ENCODE peak calls at places on chromosomes 13 and 19, in eight cellular contexts. Q, Z, J, M, X, A, S and B are unnamed samples. For H3K4me1, the result is how much of the 10 kb centered on the place peaks cover.

GRCh38 chr19:10404888-10405808 is 1.8 kb upstream of the CDC37 start:
- DNase-seq in Z (peak), M (no peak), A (no peak), Q (no peak), J (no peak), S (no peak), X (no peak), B (no peak)

GRCh38 chr13:40667622-40667978 is 1.2 kb upstream of the FOXO1 start:
- DNase-seq in A (peak), Q (no peak), Z (peak), J (no peak), X (peak), S (no peak), M (peak), B (no peak)

GRCh38 chr19:42206871-42207755 is 10.4 kb downstream of the DEDD2 start:
- DNase-seq in J (no peak), Z (no peak), X (peak), Q (no peak), M (no peak), A (no peak), S (no peak), B (no peak)

GRCh38 chr13:106566682-106567420 is 1.1 kb downstream of the ARGLU1 start:
- DNase-seq in S (peak), Z (peak), X (peak), M (peak), J (peak), A (peak), Q (peak), B (peak)

GRCh38 chr13:35978607-35979316 is 152.4 kb downstream of the DCLK1 start:
- DNase-seq in A (no peak), J (no peak), X (peak), Z (peak), Q (no peak), S (no peak), M (no peak), B (peak)

GRCh38 chr13:113029487-113030258 is 60.7 kb downstream of the MCF2L start:
- DNase-seq in S (no peak), M (peak), X (peak), Z (peak), A (no peak), J (no peak), Q (no peak), B (peak)

GRCh38 chr13:93151277-93151676 is 75.3 kb upstream of the GPC6 start:
- DNase-seq in X (no peak), A (no peak), J (no peak), S (no peak), Z (no peak), M (no peak), Q (no peak), B (no peak)

GRCh38 chr19:1236566-1236965 is 1.2 kb downstream of the CBARP start:
- DNase-seq in Q (no peak), Z (peak), J (no peak), X (no peak), A (no peak), S (no peak), M (no peak), B (no peak)

GRCh38 chr19:56951672-56952071 is 111.1 kb upstream of the PEG3 start:
- DNase-seq in M (no peak), Q (no peak), Z (no peak), X (no peak), A (no peak), J (no peak), S (no peak), B (no peak)

GRCh38 chr13:98997738-98998641 is 20.1 kb upstream of the DOCK9 start:
- DNase-seq in Z (no peak), S (no peak), Q (no peak), M (no peak), A (no peak), J (no peak), X (no peak), B (no peak)

GRCh38 chr13:79621902-79622301 is 140.9 kb downstream of the NDFIP2 start:
- DNase-seq in Z (no peak), J (no peak), A (no peak), M (no peak), S (no peak), X (no peak), Q (no peak), B (no peak)

GRCh38 chr19:29263305-29264080 is 50.5 kb upstream of the UQCRFS1 start:
- DNase-seq in S (peak), Q (no peak), Z (peak), X (peak), A (no peak), J (peak), M (peak), B (peak)

GRCh38 chr19:42121666-42122069 is 10.6 kb downstream of the POU2F2 start:
- DNase-seq in S (peak), Z (no peak), M (no peak), X (peak), J (no peak), A (peak), Q (peak), B (no peak)

GRCh38 chr19:7522923-7523667 is 671 bp downstream of the MCOLN1 start:
- DNase-seq in S (no peak), Z (peak), J (no peak), M (no peak), X (no peak), Q (no peak), A (no peak), B (no peak)

GRCh38 chr13:94033830-94034642 is 445.4 kb downstream of the DCT start:
- DNase-seq in Q (no peak), Z (no peak), J (no peak), A (no peak), S (no peak), M (no peak), X (no peak), B (no peak)

GRCh38 chr19:34171877-34172660 is at the start of gene LSM14A:
- DNase-seq in Z (peak), X (peak), Q (peak), M (peak), S (peak), A (peak), J (peak), B (peak)

GRCh38 chr19:34430738-34431625 is 2.8 kb downstream of the UBA2 start:
- DNase-seq in Z (peak), Q (no peak), A (no peak), M (no peak), S (no peak), X (no peak), J (no peak), B (peak)

GRCh38 chr13:48876289-48876688 is 99.4 kb upstream of the FNDC3A start:
- DNase-seq in J (no peak), X (no peak), S (no peak), A (no peak), M (no peak), Z (peak), Q (no peak), B (no peak)

GRCh38 chr13:98819382-98819781 is 66.9 kb upstream of the SLC15A1 start:
- DNase-seq in J (no peak), X (no peak), Q (no peak), S (no peak), M (no peak), A (no peak), Z (no peak), B (no peak)

GRCh38 chr19:30061557-30062330 is 119.7 kb downstream of the URI1 start:
- DNase-seq in X (no peak), Z (no peak), A (no peak), J (no peak), Q (no peak), S (no peak), M (no peak), B (no peak)

GRCh38 chr13:75486654-75487053 is 4.7 kb upstream of the TBC1D4 start:
- DNase-seq in A (no peak), J (no peak), Q (no peak), X (no peak), Z (no peak), M (no peak), S (no peak), B (no peak)

GRCh38 chr13:75687145-75687763 is 51.1 kb downstream of the LMO7 start:
- DNase-seq in J (no peak), A (no peak), Q (no peak), S (no peak), M (no peak), X (no peak), Z (peak), B (no peak)

GRCh38 chr13:41456768-41457588 is at the start of gene RGCC:
- DNase-seq in Q (peak), Z (peak), M (peak), J (peak), A (peak), S (peak), X (peak), B (peak)

GRCh38 chr13:34459856-34460255 is 482.2 kb upstream of the NBEA start:
- DNase-seq in J (no peak), S (no peak), X (no peak), M (no peak), Q (no peak), A (no peak), Z (no peak), B (no peak)

GRCh38 chr13:112900691-112901091 is 68.3 kb upstream of the MCF2L start:
- DNase-seq in S (no peak), M (no peak), X (no peak), J (no peak), A (no peak), Q (no peak), Z (peak), B (peak)

GRCh38 chr19:4969772-4970531 is 1.0 kb downstream of the KDM4B start:
- DNase-seq in Q (peak), M (peak), J (no peak), X (no peak), S (no peak), Z (peak), A (no peak), B (no peak)

GRCh38 chr19:48836089-48837017 is at the start of gene HSD17B14:
- DNase-seq in X (no peak), S (no peak), Q (peak), A (no peak), Z (peak), M (peak), J (no peak), B (peak)

GRCh38 chr13:75666646-75667351 is 30.7 kb downstream of the LMO7 start:
- DNase-seq in M (no peak), Z (no peak), Q (no peak), J (no peak), X (no peak), S (no peak), A (no peak), B (peak)

GRCh38 chr13:35157143-35157755 is 215.2 kb downstream of the NBEA start:
- DNase-seq in Q (no peak), M (no peak), X (peak), A (no peak), Z (peak), J (no peak), S (no peak), B (peak)

GRCh38 chr13:108795841-108796240 is 166.4 kb downstream of the MYO16 start:
- DNase-seq in X (no peak), Q (no peak), S (no peak), Z (no peak), J (no peak), A (no peak), M (no peak), B (no peak)

GRCh38 chr19:55070755-55071502 is 4.7 kb upstream of the EPS8L1 start:
- DNase-seq in S (no peak), Q (no peak), X (peak), J (no peak), Z (no peak), A (no peak), M (no peak), B (no peak)

GRCh38 chr13:102726430-102726829 is 31.6 kb upstream of the METTL21C start:
- DNase-seq in Z (no peak), M (no peak), Q (no peak), A (no peak), X (no peak), S (no peak), J (no peak), B (peak)

GRCh38 chr13:36282818-36283432 is 14.7 kb downstream of the CCDC169 start:
- DNase-seq in J (no peak), X (no peak), M (no peak), Z (peak), S (no peak), A (no peak), Q (no peak), B (peak)

GRCh38 chr19:49869009-49869483 is 1.7 kb upstream of the PNKP start:
- DNase-seq in Z (no peak), X (no peak), J (no peak), Q (no peak), M (peak), A (no peak), S (no peak), B (no peak)

GRCh38 chr13:77479326-77479725 is 56.2 kb upstream of the SCEL start:
- DNase-seq in A (no peak), S (no peak), M (no peak), X (no peak), Z (no peak), J (no peak), Q (no peak), B (no peak)

GRCh38 chr13:77477299-77477848 is 58.1 kb upstream of the SCEL start:
- DNase-seq in Q (no peak), S (no peak), Z (no peak), J (no peak), M (no peak), X (no peak), A (no peak), B (no peak)

GRCh38 chr13:77476456-77476855 is 59.0 kb upstream of the SCEL start:
- DNase-seq in Z (no peak), S (no peak), A (no peak), J (no peak), Q (no peak), X (no peak), M (no peak), B (no peak)

GRCh38 chr13:77480071-77480470 is 55.4 kb upstream of the SCEL start:
- DNase-seq in Q (no peak), J (no peak), S (no peak), M (no peak), X (no peak), Z (peak), A (no peak), B (no peak)

GRCh38 chr13:77478645-77478997 is 56.9 kb upstream of the SCEL start:
- DNase-seq in Q (no peak), M (no peak), S (no peak), J (no peak), A (no peak), Z (no peak), X (no peak), B (no peak)
- TF ChIP-seq CTCF in Q (no peak), M (no peak), S (no peak), J (no peak), A (no peak), Z (no peak), X (no peak), B (no peak)

GRCh38 chr19:13118424-13119193 is 545 bp downstream of the NACC1 start:
- DNase-seq in Z (peak), X (peak), Q (peak), M (peak), J (no peak), S (peak), A (peak), B (peak)
- H3K4me1 ChIP-seq in Z (under half), X (under half), Q (under half), M (under half), J (under half), S (under half), A (under half), B (under half)

GRCh38 chr13:110300090-110300815 is 6.7 kb downstream of the COL4A1 start:
- DNase-seq in M (no peak), Q (no peak), A (no peak), X (no peak), Z (no peak), J (no peak), S (no peak), B (no peak)

GRCh38 chr13:110297011-110297410 is 9.9 kb downstream of the COL4A1 start:
- DNase-seq in M (no peak), X (no peak), A (no peak), J (no peak), Q (no peak), S (no peak), Z (no peak), B (no peak)

GRCh38 chr13:110298566-110299321 is 8.2 kb downstream of the COL4A1 start:
- DNase-seq in J (no peak), Q (no peak), A (no peak), S (no peak), M (peak), Z (no peak), X (no peak), B (no peak)

GRCh38 chr13:110298221-110298565 is 8.8 kb downstream of the COL4A1 start:
- DNase-seq in S (no peak), A (no peak), X (no peak), M (no peak), Q (no peak), Z (no peak), J (no peak), B (no peak)

DNA sequence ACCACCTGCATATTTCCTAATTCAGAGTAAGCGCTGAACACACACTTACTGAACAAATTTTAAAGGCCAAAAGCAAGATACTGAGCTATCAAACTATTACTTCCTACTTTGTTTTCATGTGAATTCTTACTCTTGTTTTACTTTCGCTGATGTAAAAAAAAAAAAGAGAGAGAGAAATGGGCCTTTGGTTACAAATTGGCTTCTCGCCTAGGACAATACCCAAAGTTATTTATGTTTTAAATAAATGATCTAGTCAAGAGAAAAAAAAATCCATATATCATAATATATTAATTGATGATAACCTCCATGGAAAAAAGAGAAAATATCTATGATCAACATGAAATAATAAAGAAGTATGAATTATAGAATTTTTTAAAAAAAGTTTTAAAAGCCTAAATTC is 9.2 kb downstream of the COL4A1 start:
- DNase-seq in Z (no peak), Q (no peak), J (no peak), S (no peak), X (no peak), A (no peak), M (no peak), B (no peak)
- H3K4me3 ChIP-seq in Z (no peak), Q (no peak), J (no peak), S (no peak), X (no peak), A (no peak), M (no peak), B (no peak)

GRCh38 chr19:3868770-3869456 is at the start of gene ZFR2:
- DNase-seq in S (no peak), Z (peak), X (no peak), J (no peak), M (no peak), Q (no peak), A (no peak), B (no peak)
- TF ChIP-seq CTCF in S (no peak), Z (no peak), X (no peak), J (no peak), M (no peak), Q (no peak), A (no peak), B (no peak)

GRCh38 chr13:73985789-73986188 is 148.4 kb downstream of the KLF12 start:
- DNase-seq in J (no peak), S (no peak), Q (no peak), Z (no peak), A (no peak), X (no peak), M (no peak), B (no peak)

GRCh38 chr13:73983109-73983508 is 151.1 kb downstream of the KLF12 start:
- DNase-seq in A (no peak), Q (no peak), Z (no peak), J (no peak), X (no peak), S (no peak), M (no peak), B (no peak)

GRCh38 chr13:73981595-73981994 is 152.6 kb downstream of the KLF12 start:
- DNase-seq in S (no peak), A (no peak), M (no peak), J (no peak), Z (no peak), Q (no peak), X (no peak), B (no peak)

GRCh38 chr13:73984949-73985691 is 149.1 kb downstream of the KLF12 start:
- DNase-seq in S (no peak), Z (no peak), J (no peak), Q (peak), M (no peak), A (no peak), X (no peak), B (no peak)

GRCh38 chr13:73984201-73984600 is 150.0 kb downstream of the KLF12 start:
- DNase-seq in J (no peak), Q (no peak), A (no peak), X (no peak), S (peak), M (no peak), Z (no peak), B (no peak)
- H3K4me1 ChIP-seq in J (under half), Q (under half), A (under half), X (under half), S (under half), M (under half), Z (under half), B (under half)

GRCh38 chr19:35789195-35789977 is 14.0 kb downstream of the ARHGAP33 start:
- DNase-seq in X (no peak), Q (no peak), M (no peak), A (no peak), S (no peak), J (no peak), Z (no peak), B (no peak)

GRCh38 chr19:35788205-35788960 is 13.0 kb downstream of the ARHGAP33 start:
- DNase-seq in Z (no peak), M (no peak), Q (no peak), J (no peak), X (no peak), A (no peak), S (no peak), B (no peak)

GRCh38 chr19:35786299-35787160 is 11.2 kb downstream of the ARHGAP33 start:
- DNase-seq in S (no peak), Z (no peak), J (no peak), M (no peak), X (no peak), A (no peak), Q (no peak), B (no peak)

GRCh38 chr19:35785087-35785627 is 9.8 kb downstream of the ARHGAP33 start:
- DNase-seq in X (no peak), J (no peak), M (no peak), Q (no peak), A (no peak), Z (no peak), S (no peak), B (no peak)

GRCh38 chr19:35787227-35787799 is 11.9 kb downstream of the ARHGAP33 start:
- DNase-seq in J (no peak), M (no peak), X (no peak), S (no peak), Z (no peak), Q (no peak), A (no peak), B (no peak)
- H3K4me3 ChIP-seq in J (no peak), M (no peak), X (no peak), S (no peak), Z (no peak), Q (no peak), A (no peak), B (no peak)

DNA sequence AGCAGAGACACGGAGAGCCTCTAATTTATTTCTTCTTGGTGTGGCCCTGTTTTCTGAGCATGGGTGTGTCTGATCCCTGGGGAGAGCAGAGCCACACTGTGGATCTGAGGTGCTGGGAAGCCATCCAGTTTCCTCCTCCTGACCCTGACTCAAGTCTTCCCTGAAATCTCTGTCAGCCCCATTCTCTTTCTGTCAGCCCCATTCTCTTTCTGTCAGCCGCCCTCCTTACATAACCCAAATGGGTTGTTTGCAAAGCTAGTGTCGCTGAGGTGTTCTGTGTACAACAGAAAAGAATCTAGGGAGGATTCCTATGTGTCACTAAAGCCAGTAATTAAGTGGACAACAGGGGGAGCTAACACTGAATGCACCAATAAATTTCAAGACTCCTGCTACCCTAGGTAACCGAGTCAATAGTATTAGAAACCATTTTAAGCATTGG is 50.2 kb downstream of the LRCH1 start:
- DNase-seq in Q (no peak), A (no peak), Z (peak), S (no peak), J (no peak), X (peak), M (no peak), B (peak)
- TF ChIP-seq CTCF in Q (no peak), A (no peak), Z (peak), S (no peak), J (no peak), X (no peak), M (no peak), B (peak)

GRCh38 chr19:15372470-15372869 is 7.1 kb downstream of the AKAP8 start:
- DNase-seq in M (no peak), S (peak), Z (no peak), X (no peak), A (no peak), Q (no peak), J (no peak), B (no peak)

GRCh38 chr19:15373644-15374043 is 5.9 kb downstream of the AKAP8 start:
- DNase-seq in Z (no peak), S (peak), A (no peak), J (no peak), Q (no peak), X (no peak), M (no peak), B (no peak)

GRCh38 chr19:15374105-15374651 is 5.4 kb downstream of the AKAP8 start:
- DNase-seq in Q (no peak), Z (no peak), S (peak), A (no peak), M (no peak), J (no peak), X (no peak), B (no peak)

GRCh38 chr19:15371786-15372380 is 7.7 kb downstream of the AKAP8 start:
- DNase-seq in X (no peak), Z (no peak), J (no peak), M (no peak), Q (no peak), S (peak), A (no peak), B (no peak)

GRCh38 chr19:15372891-15373301 is 6.7 kb downstream of the AKAP8 start:
- DNase-seq in Q (no peak), Z (no peak), J (no peak), A (no peak), S (peak), X (no peak), M (no peak), B (no peak)
- H3K4me1 ChIP-seq in Q (under half), Z (under half), J (under half), A (under half), S (under half), X (under half), M (under half), B (under half)